ENCODE peak calls at places on chromosomes 5 and 9, in six cellular contexts. O is upper lobe of left lung, G is GM06990, S is HFFc6, Z is dorsolateral prefrontal cortex, D is hepatocyte. X is an unnamed sample.

GRCh38 chr9:121599186-121599871 is 52.1 kb upstream of the DAB2IP start:
- DNase-seq in D (peak; percentile 89), Z (peak; percentile 76), O (peak; percentile 95), G (no peak), S (no peak), X (no peak)

GRCh38 chr5:171207256-171207866 is 101.7 kb upstream of the TLX3 start:
- DNase-seq in S (peak; percentile 46), D (peak; percentile 48), Z (no peak), O (no peak), G (peak; percentile 11), X (peak; percentile 27)

GRCh38 chr9:122991370-122991830 is 42.1 kb upstream of the GPR21 start:
- DNase-seq in D (peak; percentile 63), S (peak; percentile 87), Z (no peak), O (no peak), G (peak; percentile 7), X (peak; percentile 54)

GRCh38 chr5:154513669-154514084 is 35.6 kb upstream of the HAND1 start:
- DNase-seq in O (no peak), Z (no peak), G (no peak), S (no peak), D (no peak), X (no peak)

GRCh38 chr9:134243778-134244467 is 79.6 kb upstream of the RNU6ATAC start:
- DNase-seq in Z (no peak), S (no peak), D (no peak), G (peak; percentile 59), O (no peak), X (peak; percentile 87)

GRCh38 chr5:102975457-102976182 is 144.3 kb downstream of the GIN1 start:
- DNase-seq in Z (no peak), O (no peak), G (no peak), S (peak; percentile 53), D (no peak), X (no peak)

GRCh38 chr5:122882836-122883235 is 37.4 kb downstream of the SNX24 start:
- DNase-seq in S (peak; percentile 16), G (no peak), Z (no peak), D (no peak), O (no peak), X (peak; percentile 19)

GRCh38 chr5:113524927-113525326 is 11.4 kb downstream of the YTHDC2 start:
- DNase-seq in D (no peak), O (no peak), S (no peak), Z (no peak), G (peak; percentile 32), X (peak; percentile 20)

DNA sequence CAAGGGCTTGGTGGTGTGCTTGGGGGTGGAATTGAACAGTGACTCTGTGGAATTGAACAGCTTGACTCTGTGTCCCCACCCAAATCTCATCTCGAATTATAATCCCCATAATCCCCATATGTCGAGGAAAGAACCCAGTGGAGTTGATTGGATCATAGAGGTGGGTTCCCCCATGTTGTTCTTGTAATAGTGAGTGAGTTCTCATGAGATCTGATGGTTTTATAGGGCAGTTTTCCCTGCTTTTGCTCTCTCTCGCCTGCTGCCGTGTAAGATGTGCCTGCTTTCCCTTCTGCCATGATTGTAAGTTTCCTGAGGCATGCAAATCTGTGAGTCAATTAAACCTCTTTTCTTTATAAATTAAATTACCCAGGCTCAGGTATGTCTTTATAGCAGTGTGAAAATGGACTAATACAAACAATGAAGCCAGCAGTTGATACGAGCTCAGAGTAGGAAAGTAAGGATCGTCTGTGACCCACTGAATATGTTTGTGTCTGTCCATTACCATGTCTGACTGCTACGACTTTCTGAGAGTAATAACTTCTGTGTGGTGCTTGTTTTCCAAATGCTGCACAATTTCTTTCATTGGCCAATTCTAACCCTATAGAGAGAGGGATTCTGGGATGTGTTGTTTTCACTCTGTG is 17.9 kb upstream of the RICTOR start:
- DNase-seq in D (no peak), G (no peak), S (no peak), O (no peak), Z (no peak), X (no peak)
- TF ChIP-seq CTCF in D (no peak), G (no peak), S (no peak), O (no peak), Z (no peak), X (no peak)

DNA sequence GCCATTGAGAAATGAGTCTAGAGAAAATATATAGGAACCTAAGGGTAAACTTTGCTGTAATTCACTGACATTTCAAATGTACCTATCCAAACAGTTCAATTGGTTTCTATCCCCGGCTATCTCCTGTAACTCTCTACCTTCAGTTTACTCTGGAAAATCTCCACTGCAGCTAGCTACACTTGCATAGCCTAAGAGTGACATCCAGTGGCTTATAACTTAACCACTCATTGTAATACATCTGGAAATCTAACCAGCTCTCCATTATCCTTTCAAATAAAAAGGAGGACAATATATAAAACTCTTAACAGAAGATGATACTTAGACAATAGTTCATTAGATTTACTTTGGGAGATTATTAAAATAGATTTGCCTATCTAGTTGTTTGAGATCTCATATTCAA is 35.3 kb upstream of the SPDL1 start:
- DNase-seq in O (no peak), D (peak; percentile 72), G (no peak), S (peak; percentile 50), Z (no peak), X (no peak)
- TF ChIP-seq CTCF in O (no peak), D (peak; percentile 73), G (peak; percentile 15), S (peak; percentile 72), Z (peak; percentile 54), X (no peak)

GRCh38 chr5:6623941-6624340 is 8.9 kb downstream of the NSUN2 start:
- DNase-seq in Z (no peak), O (no peak), S (no peak), G (no peak), D (no peak), X (no peak)
- TF ChIP-seq CTCF in Z (no peak), O (no peak), S (no peak), G (no peak), D (no peak), X (no peak)

GRCh38 chr9:135976531-135976930 is 15.4 kb upstream of the UBAC1 start:
- DNase-seq in Z (no peak), G (no peak), S (no peak), D (no peak), O (no peak), X (no peak)

GRCh38 chr9:135973276-135974219 is 12.4 kb upstream of the UBAC1 start:
- DNase-seq in S (no peak), O (no peak), Z (no peak), G (no peak), D (no peak), X (no peak)

GRCh38 chr9:135976944-135977343 is 15.8 kb upstream of the UBAC1 start:
- DNase-seq in S (no peak), D (no peak), Z (no peak), O (no peak), G (no peak), X (no peak)

GRCh38 chr9:135974220-135974573 is 13.0 kb upstream of the UBAC1 start:
- DNase-seq in O (no peak), Z (no peak), G (no peak), D (no peak), S (no peak), X (no peak)

DNA sequence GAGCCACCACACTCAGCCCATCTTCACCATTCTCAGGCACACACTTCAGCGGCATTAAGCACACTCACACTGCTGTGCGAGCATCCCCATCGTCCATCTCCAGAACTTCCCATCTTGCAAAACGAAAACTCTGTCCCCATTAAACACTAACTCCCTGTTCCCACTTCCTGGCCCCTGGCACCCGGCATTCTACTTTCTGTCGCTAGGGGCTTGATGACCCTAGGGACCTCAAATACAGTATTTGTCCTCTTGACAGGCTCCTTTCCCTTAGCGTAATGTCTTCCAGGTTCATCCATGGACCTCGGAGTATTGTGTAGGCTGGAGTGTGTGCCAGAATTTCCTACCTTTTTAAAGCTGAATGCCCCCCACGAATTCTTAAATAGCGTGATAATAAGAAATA is 14.7 kb upstream of the UBAC1 start:
- DNase-seq in Z (no peak), D (no peak), G (no peak), S (no peak), O (no peak), X (no peak)
- TF ChIP-seq CTCF in Z (no peak), D (no peak), G (no peak), S (no peak), O (no peak), X (no peak)

GRCh38 chr9:108850293-108850897 is 5.4 kb downstream of the ACTL7B start:
- DNase-seq in S (peak; percentile 36), Z (no peak), G (no peak), D (peak; percentile 37), O (no peak), X (no peak)
- TF ChIP-seq CTCF in S (peak; percentile 59), Z (no peak), G (peak; percentile 40), D (peak; percentile 52), O (no peak), X (peak; percentile 31)

GRCh38 chr5:67146981-67147380 is 49.6 kb downstream of the CD180 start:
- DNase-seq in S (no peak), G (no peak), O (no peak), Z (no peak), D (no peak), X (no peak)

GRCh38 chr5:67147768-67148167 is 48.8 kb downstream of the CD180 start:
- DNase-seq in S (no peak), O (no peak), Z (no peak), D (no peak), G (no peak), X (no peak)

GRCh38 chr5:67152400-67152799 is 44.2 kb downstream of the CD180 start:
- DNase-seq in G (no peak), D (no peak), O (no peak), Z (no peak), S (no peak), X (no peak)

GRCh38 chr5:67149057-67149634 is 47.5 kb downstream of the CD180 start:
- DNase-seq in S (no peak), D (no peak), G (no peak), O (no peak), Z (no peak), X (no peak)

GRCh38 chr5:67149933-67150523 is 46.6 kb downstream of the CD180 start:
- DNase-seq in D (no peak), S (peak; percentile 31), Z (no peak), G (no peak), O (no peak), X (no peak)
- TF ChIP-seq CTCF in D (peak; percentile 60), S (peak; percentile 83), Z (peak; percentile 69), G (no peak), O (no peak), X (peak; percentile 22)

DNA sequence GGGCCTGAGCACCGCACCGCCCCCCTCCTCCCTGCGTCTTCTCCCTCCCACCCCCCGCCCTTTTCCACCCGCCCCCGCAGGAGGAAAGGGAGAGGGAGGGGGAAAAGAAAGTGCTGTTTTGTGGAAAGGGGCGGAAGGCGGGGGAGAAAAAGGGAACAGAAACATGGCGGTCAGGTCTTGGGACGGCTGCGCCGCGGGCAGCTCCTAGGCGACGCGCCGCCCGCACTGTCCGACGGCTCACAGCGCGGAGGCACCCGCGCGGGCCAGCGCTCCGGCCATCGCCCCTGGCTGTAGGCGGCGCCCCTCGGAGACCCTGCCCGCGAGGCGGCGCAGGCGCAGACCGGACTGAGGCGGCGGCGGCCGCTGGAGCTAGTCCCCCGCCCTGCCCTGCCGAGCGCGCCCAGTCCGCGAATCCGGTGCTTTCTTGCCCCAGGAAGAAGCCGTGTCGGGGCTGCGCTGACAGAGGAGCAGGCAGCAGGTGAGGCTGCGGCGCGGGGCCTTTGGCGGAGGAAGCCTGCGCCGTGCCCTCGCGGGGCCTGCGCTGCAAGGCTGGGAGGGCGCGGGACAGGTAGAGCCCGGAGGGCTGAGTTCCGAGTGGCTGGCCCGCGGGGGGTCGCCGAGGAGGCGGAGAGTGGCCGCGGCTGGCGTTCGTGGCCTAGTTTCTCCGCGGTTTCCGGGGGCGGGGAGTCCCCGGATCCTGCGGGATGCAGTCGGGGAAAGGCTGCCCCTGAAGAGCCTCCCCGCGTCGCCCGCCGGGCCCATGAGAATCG is at the start of gene DENND4C:
- DNase-seq in G (peak; percentile 94), Z (peak; percentile 82), S (peak; percentile 71), O (peak; percentile 97), D (peak; percentile 94), X (peak; percentile 89)
- TF ChIP-seq CTCF in G (no peak), Z (no peak), S (peak; percentile 44), O (peak; percentile 21), D (no peak), X (peak; percentile 34)

X was measured in GM10248.